ENCODE peak calls at places on chromosomes 3 and 15, in eight cellular contexts. One of them, this sample, is unnamed.
A peak's percentile ranks its signal among the peaks of the same experiment; 100 is the strongest.

GRCh38 chr15:63023351-63023945 is 19.1 kb upstream of the TPM1 start:
- DNase-seq in progenitor cell of endocrine pancreas: no peak
- DNase-seq in A549: no peak
- DNase-seq in spleen: no peak
- DNase-seq in CD4-positive, alpha-beta T cell: no peak
- DNase-seq in nephron progenitor cell: no peak
- DNase-seq in B cell: no peak
- DNase-seq in kidney epithelial cell: no peak
- DNase-seq in this sample: no peak

GRCh38 chr15:100714749-100715342 is 112.5 kb downstream of the ASB7 start:
- DNase-seq in progenitor cell of endocrine pancreas: no peak
- DNase-seq in A549: no peak
- DNase-seq in spleen: peak; percentile 53
- DNase-seq in CD4-positive, alpha-beta T cell: no peak
- DNase-seq in nephron progenitor cell: no peak
- DNase-seq in B cell: no peak
- DNase-seq in kidney epithelial cell: no peak
- DNase-seq in this sample: no peak

GRCh38 chr15:90465930-90466567 is 63.7 kb upstream of the CRTC3 start:
- DNase-seq in progenitor cell of endocrine pancreas: no peak
- DNase-seq in A549: no peak
- DNase-seq in spleen: no peak
- DNase-seq in CD4-positive, alpha-beta T cell: no peak
- DNase-seq in nephron progenitor cell: no peak
- DNase-seq in B cell: no peak
- DNase-seq in kidney epithelial cell: no peak
- DNase-seq in this sample: no peak

GRCh38 chr15:55743615-55743978 is 645 bp upstream of the PRTG start:
- DNase-seq in progenitor cell of endocrine pancreas: no peak
- DNase-seq in A549: no peak
- DNase-seq in spleen: no peak
- DNase-seq in CD4-positive, alpha-beta T cell: no peak
- DNase-seq in nephron progenitor cell: no peak
- DNase-seq in B cell: no peak
- DNase-seq in kidney epithelial cell: no peak
- DNase-seq in this sample: no peak

GRCh38 chr3:39383913-39384664 is 919 bp downstream of the SLC25A38 start:
- DNase-seq in progenitor cell of endocrine pancreas: peak; percentile 95
- DNase-seq in A549: peak; percentile 93
- DNase-seq in spleen: peak; percentile 98
- DNase-seq in CD4-positive, alpha-beta T cell: peak; percentile 94
- DNase-seq in nephron progenitor cell: peak; percentile 98
- DNase-seq in B cell: peak; percentile 96
- DNase-seq in kidney epithelial cell: peak; percentile 72
- DNase-seq in this sample: peak; percentile 87

GRCh38 chr3:132556467-132557159 is 40.5 kb upstream of the ACKR4 start:
- DNase-seq in progenitor cell of endocrine pancreas: no peak
- DNase-seq in A549: no peak
- DNase-seq in spleen: no peak
- DNase-seq in CD4-positive, alpha-beta T cell: no peak
- DNase-seq in nephron progenitor cell: no peak
- DNase-seq in B cell: no peak
- DNase-seq in kidney epithelial cell: no peak
- DNase-seq in this sample: no peak

GRCh38 chr3:8681349-8681748 is 36.8 kb upstream of the SSUH2 start:
- DNase-seq in progenitor cell of endocrine pancreas: no peak
- DNase-seq in A549: no peak
- DNase-seq in spleen: no peak
- DNase-seq in CD4-positive, alpha-beta T cell: no peak
- DNase-seq in nephron progenitor cell: no peak
- DNase-seq in B cell: no peak
- DNase-seq in kidney epithelial cell: no peak
- DNase-seq in this sample: no peak

GRCh38 chr3:9081201-9081818 is 118.0 kb upstream of the RAD18 start:
- DNase-seq in progenitor cell of endocrine pancreas: no peak
- DNase-seq in A549: no peak
- DNase-seq in spleen: no peak
- DNase-seq in CD4-positive, alpha-beta T cell: no peak
- DNase-seq in nephron progenitor cell: no peak
- DNase-seq in B cell: no peak
- DNase-seq in kidney epithelial cell: no peak
- DNase-seq in this sample: no peak

GRCh38 chr15:62569460-62570404 is 404.6 kb upstream of the C2CD4B start:
- DNase-seq in progenitor cell of endocrine pancreas: no peak
- DNase-seq in A549: peak; percentile 85
- DNase-seq in spleen: no peak
- DNase-seq in CD4-positive, alpha-beta T cell: no peak
- DNase-seq in nephron progenitor cell: no peak
- DNase-seq in B cell: no peak
- DNase-seq in kidney epithelial cell: peak; percentile 57
- DNase-seq in this sample: no peak

GRCh38 chr3:33278106-33278672 is 947 bp downstream of the FBXL2 start:
- DNase-seq in progenitor cell of endocrine pancreas: no peak
- DNase-seq in A549: peak; percentile 19
- DNase-seq in spleen: no peak
- DNase-seq in CD4-positive, alpha-beta T cell: no peak
- DNase-seq in nephron progenitor cell: no peak
- DNase-seq in B cell: no peak
- DNase-seq in kidney epithelial cell: no peak
- DNase-seq in this sample: no peak

GRCh38 chr3:114408763-114409162 is 114.9 kb downstream of the TIGIT start:
- DNase-seq in progenitor cell of endocrine pancreas: no peak
- DNase-seq in A549: no peak
- DNase-seq in spleen: no peak
- DNase-seq in CD4-positive, alpha-beta T cell: no peak
- DNase-seq in nephron progenitor cell: peak; percentile 16
- DNase-seq in B cell: no peak
- DNase-seq in kidney epithelial cell: no peak
- DNase-seq in this sample: no peak

GRCh38 chr15:47364671-47365141 is 352.6 kb upstream of the SEMA6D start:
- DNase-seq in progenitor cell of endocrine pancreas: no peak
- DNase-seq in A549: no peak
- DNase-seq in spleen: no peak
- DNase-seq in CD4-positive, alpha-beta T cell: no peak
- DNase-seq in nephron progenitor cell: no peak
- DNase-seq in B cell: no peak
- DNase-seq in kidney epithelial cell: no peak
- DNase-seq in this sample: no peak

GRCh38 chr3:150449169-150449721 is 41.1 kb downstream of the TSC22D2 start:
- DNase-seq in progenitor cell of endocrine pancreas: no peak
- DNase-seq in A549: no peak
- DNase-seq in spleen: no peak
- DNase-seq in CD4-positive, alpha-beta T cell: no peak
- DNase-seq in nephron progenitor cell: no peak
- DNase-seq in B cell: no peak
- DNase-seq in kidney epithelial cell: no peak
- DNase-seq in this sample: peak; percentile 73

GRCh38 chr15:42591238-42591936 is 16.0 kb downstream of the STARD9 start:
- DNase-seq in progenitor cell of endocrine pancreas: no peak
- DNase-seq in A549: peak; percentile 28
- DNase-seq in spleen: no peak
- DNase-seq in CD4-positive, alpha-beta T cell: no peak
- DNase-seq in nephron progenitor cell: no peak
- DNase-seq in B cell: no peak
- DNase-seq in kidney epithelial cell: no peak
- DNase-seq in this sample: no peak

GRCh38 chr15:46918462-46919125 is 798.7 kb upstream of the SEMA6D start:
- DNase-seq in progenitor cell of endocrine pancreas: no peak
- DNase-seq in A549: no peak
- DNase-seq in spleen: no peak
- DNase-seq in CD4-positive, alpha-beta T cell: no peak
- DNase-seq in nephron progenitor cell: no peak
- DNase-seq in B cell: no peak
- DNase-seq in kidney epithelial cell: no peak
- DNase-seq in this sample: no peak

GRCh38 chr3:47664519-47664918 is 85.9 kb upstream of the CSPG5 start:
- DNase-seq in progenitor cell of endocrine pancreas: no peak
- DNase-seq in A549: peak; percentile 37
- DNase-seq in spleen: no peak
- DNase-seq in CD4-positive, alpha-beta T cell: no peak
- DNase-seq in nephron progenitor cell: no peak
- DNase-seq in B cell: peak; percentile 8
- DNase-seq in kidney epithelial cell: no peak
- DNase-seq in this sample: no peak

GRCh38 chr15:78070049-78070698 is 7.3 kb downstream of the TBC1D2B start:
- DNase-seq in progenitor cell of endocrine pancreas: no peak
- DNase-seq in A549: no peak
- DNase-seq in spleen: peak; percentile 84
- DNase-seq in CD4-positive, alpha-beta T cell: no peak
- DNase-seq in nephron progenitor cell: no peak
- DNase-seq in B cell: no peak
- DNase-seq in kidney epithelial cell: no peak
- DNase-seq in this sample: no peak

GRCh38 chr15:78071378-78071777 is 6.1 kb downstream of the TBC1D2B start:
- DNase-seq in progenitor cell of endocrine pancreas: no peak
- DNase-seq in A549: no peak
- DNase-seq in spleen: no peak
- DNase-seq in CD4-positive, alpha-beta T cell: no peak
- DNase-seq in nephron progenitor cell: no peak
- DNase-seq in B cell: no peak
- DNase-seq in kidney epithelial cell: no peak
- DNase-seq in this sample: no peak

GRCh38 chr15:78069052-78069414 is 8.5 kb downstream of the TBC1D2B start:
- DNase-seq in progenitor cell of endocrine pancreas: no peak
- DNase-seq in A549: no peak
- DNase-seq in spleen: no peak
- DNase-seq in CD4-positive, alpha-beta T cell: no peak
- DNase-seq in nephron progenitor cell: no peak
- DNase-seq in B cell: no peak
- DNase-seq in kidney epithelial cell: no peak
- DNase-seq in this sample: no peak

GRCh38 chr15:78067328-78068241 is 9.9 kb downstream of the TBC1D2B start:
- DNase-seq in progenitor cell of endocrine pancreas: no peak
- DNase-seq in A549: no peak
- DNase-seq in spleen: no peak
- DNase-seq in CD4-positive, alpha-beta T cell: no peak
- DNase-seq in nephron progenitor cell: no peak
- DNase-seq in B cell: no peak
- DNase-seq in kidney epithelial cell: no peak
- DNase-seq in this sample: no peak

GRCh38 chr15:78069630-78070029 is 7.9 kb downstream of the TBC1D2B start:
- DNase-seq in progenitor cell of endocrine pancreas: no peak
- DNase-seq in A549: no peak
- DNase-seq in spleen: no peak
- DNase-seq in CD4-positive, alpha-beta T cell: no peak
- DNase-seq in nephron progenitor cell: no peak
- DNase-seq in B cell: no peak
- DNase-seq in kidney epithelial cell: no peak
- DNase-seq in this sample: no peak
- TF ChIP-seq CTCF in progenitor cell of endocrine pancreas: no peak
- TF ChIP-seq CTCF in A549: no peak
- TF ChIP-seq CTCF in spleen: no peak
- TF ChIP-seq CTCF in CD4-positive, alpha-beta T cell: no peak
- TF ChIP-seq CTCF in nephron progenitor cell: no peak
- TF ChIP-seq CTCF in B cell: no peak
- TF ChIP-seq CTCF in kidney epithelial cell: no peak
- TF ChIP-seq CTCF in this sample: no peak

GRCh38 chr15:27707216-27707710 is 391.9 kb downstream of the OCA2 start:
- DNase-seq in progenitor cell of endocrine pancreas: no peak
- DNase-seq in A549: no peak
- DNase-seq in spleen: no peak
- DNase-seq in CD4-positive, alpha-beta T cell: no peak
- DNase-seq in nephron progenitor cell: no peak
- DNase-seq in B cell: no peak
- DNase-seq in kidney epithelial cell: no peak
- DNase-seq in this sample: no peak
- TF ChIP-seq CTCF in progenitor cell of endocrine pancreas: no peak
- TF ChIP-seq CTCF in A549: no peak
- TF ChIP-seq CTCF in spleen: no peak
- TF ChIP-seq CTCF in CD4-positive, alpha-beta T cell: no peak
- TF ChIP-seq CTCF in nephron progenitor cell: no peak
- TF ChIP-seq CTCF in B cell: no peak
- TF ChIP-seq CTCF in kidney epithelial cell: no peak
- TF ChIP-seq CTCF in this sample: no peak

GRCh38 chr3:12829886-12830784 is 11.2 kb downstream of the RPL32 start:
- DNase-seq in progenitor cell of endocrine pancreas: no peak
- DNase-seq in A549: peak; percentile 33
- DNase-seq in spleen: peak; percentile 39
- DNase-seq in CD4-positive, alpha-beta T cell: no peak
- DNase-seq in nephron progenitor cell: no peak
- DNase-seq in B cell: no peak
- DNase-seq in kidney epithelial cell: no peak
- DNase-seq in this sample: no peak
- TF ChIP-seq CTCF in progenitor cell of endocrine pancreas: no peak
- TF ChIP-seq CTCF in A549: peak; percentile 11
- TF ChIP-seq CTCF in spleen: no peak
- TF ChIP-seq CTCF in CD4-positive, alpha-beta T cell: no peak
- TF ChIP-seq CTCF in nephron progenitor cell: no peak
- TF ChIP-seq CTCF in B cell: no peak
- TF ChIP-seq CTCF in kidney epithelial cell: no peak
- TF ChIP-seq CTCF in this sample: peak; percentile 31

DNA sequence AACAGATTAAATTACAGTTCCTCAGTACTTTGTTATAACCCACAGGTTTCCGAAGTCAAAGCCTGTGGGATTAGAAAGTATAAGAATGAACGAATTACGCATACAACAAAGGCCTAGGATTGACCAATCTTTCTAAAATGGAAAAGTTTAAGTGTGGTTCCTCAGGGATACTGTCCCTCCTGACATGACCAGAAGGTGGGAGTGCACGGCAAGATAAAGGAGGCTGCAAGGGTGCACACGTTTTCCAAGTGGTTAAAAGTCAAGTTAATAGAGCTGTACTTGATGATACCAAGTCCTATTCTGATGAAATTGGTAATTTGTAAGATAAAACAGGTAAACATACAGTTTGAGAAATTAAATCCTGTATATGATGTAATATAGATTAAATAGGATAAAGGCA is 96.2 kb downstream of the ALDH1A2 start:
- DNase-seq in progenitor cell of endocrine pancreas: no peak
- DNase-seq in A549: peak; percentile 27
- DNase-seq in spleen: no peak
- DNase-seq in CD4-positive, alpha-beta T cell: no peak
- DNase-seq in nephron progenitor cell: no peak
- DNase-seq in B cell: no peak
- DNase-seq in kidney epithelial cell: no peak
- DNase-seq in this sample: peak; percentile 15
- TF ChIP-seq CTCF in progenitor cell of endocrine pancreas: peak; percentile 35
- TF ChIP-seq CTCF in A549: peak; percentile 10
- TF ChIP-seq CTCF in spleen: no peak
- TF ChIP-seq CTCF in CD4-positive, alpha-beta T cell: no peak
- TF ChIP-seq CTCF in nephron progenitor cell: peak; percentile 24
- TF ChIP-seq CTCF in B cell: no peak
- TF ChIP-seq CTCF in kidney epithelial cell: peak; percentile 49
- TF ChIP-seq CTCF in this sample: peak; percentile 67